ENCODE peak calls at places on chromosome 11, in ten cellular contexts. O is small intestine, W is fibroblast of lung, E is stomach, S is AG04449, F is AG04450, C is cardiac fibroblast, Q is NT2/D1, P is HAP-1, M is brain microvascular endothelial cell. D is an unnamed sample.

GRCh38 chr11:1285876-1286275 is 23.6 kb downstream of the TOLLIP start:
- DNase-seq in O (no peak), W (no peak), E (no peak), S (no peak), F (no peak), C (no peak), Q (no peak), P (no peak), M (no peak), D (no peak)

GRCh38 chr11:128757235-128757711 is 63.4 kb downstream of the FLI1 start:
- DNase-seq in O (peak; percentile 32), W (peak; percentile 19), E (no peak), S (no peak), F (no peak), C (peak; percentile 83), Q (no peak), P (no peak), M (peak; percentile 77), D (no peak)

GRCh38 chr11:7154881-7155344 is 66.1 kb downstream of the RBMXL2 start:
- DNase-seq in O (no peak), W (no peak), E (no peak), S (no peak), F (no peak), C (peak; percentile 46), Q (no peak), P (no peak), M (no peak), D (peak; percentile 15)

GRCh38 chr11:47572715-47573255 is 6.0 kb downstream of the KBTBD4 start:
- DNase-seq in O (no peak), W (no peak), E (no peak), S (no peak), F (no peak), C (peak; percentile 65), Q (no peak), P (no peak), M (no peak), D (no peak)

GRCh38 chr11:111531687-111532364 is 8.7 kb upstream of the LAYN start:
- DNase-seq in O (no peak), W (peak; percentile 94), E (no peak), S (peak; percentile 77), F (peak; percentile 71), C (peak; percentile 94), Q (no peak), P (no peak), M (peak; percentile 92), D (peak; percentile 82)

GRCh38 chr11:84430661-84431060 is 1144.5 kb upstream of the CCDC90B start:
- DNase-seq in O (no peak), W (no peak), E (no peak), S (no peak), F (no peak), C (no peak), Q (no peak), P (no peak), M (no peak), D (no peak)

GRCh38 chr11:78651136-78651775 is 76.6 kb upstream of the NARS2 start:
- DNase-seq in O (no peak), W (no peak), E (no peak), S (no peak), F (no peak), C (no peak), Q (no peak), P (no peak), M (no peak), D (no peak)

GRCh38 chr11:120128392-120129172 is 9.3 kb downstream of the TRIM29 start:
- DNase-seq in O (peak; percentile 92), W (peak; percentile 75), E (no peak), S (peak; percentile 19), F (no peak), C (peak; percentile 2), Q (no peak), P (no peak), M (no peak), D (peak; percentile 10)

GRCh38 chr11:78786086-78786485 is 211.4 kb upstream of the NARS2 start:
- DNase-seq in O (no peak), W (no peak), E (no peak), S (no peak), F (no peak), C (no peak), Q (no peak), P (no peak), M (no peak), D (no peak)

GRCh38 chr11:95444309-95445202 is 213.6 kb upstream of the SESN3 start:
- DNase-seq in O (no peak), W (no peak), E (no peak), S (no peak), F (no peak), C (no peak), Q (no peak), P (no peak), M (no peak), D (no peak)

DNA sequence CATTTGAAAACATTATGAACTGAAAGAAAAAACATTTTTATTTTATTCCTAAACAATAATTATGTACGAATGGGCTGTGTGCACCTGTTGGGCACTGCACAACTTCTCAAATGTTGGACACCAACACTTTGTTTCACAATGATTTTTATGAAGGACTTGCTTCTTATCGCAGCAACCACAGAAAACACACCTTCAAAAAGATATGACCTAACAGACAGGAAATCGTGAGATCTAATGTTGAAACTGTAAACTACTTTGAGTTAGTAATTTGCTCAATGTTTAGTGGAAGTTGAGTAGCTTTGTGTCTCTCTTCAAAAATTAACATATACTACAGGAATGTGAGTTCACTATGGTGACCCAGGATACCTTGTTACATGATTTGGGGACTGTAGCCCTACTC is 98.6 kb downstream of the NXPE2 start:
- DNase-seq in O (no peak), W (no peak), E (no peak), S (no peak), F (no peak), C (no peak), Q (no peak), P (no peak), M (no peak), D (no peak)
- H3K4me3 ChIP-seq in O (no peak overlapping the region), W (no peak overlapping the region), E (no peak overlapping the region), S (no peak overlapping the region), F (no peak overlapping the region), C (no peak overlapping the region), Q (no peak overlapping the region), P (no peak overlapping the region), M (no peak overlapping the region), D (no peak overlapping the region)

GRCh38 chr11:69234740-69235710 is 58.9 kb upstream of the MYEOV start:
- DNase-seq in O (no peak), W (no peak), E (peak; percentile 21), S (no peak), F (no peak), C (no peak), Q (no peak), P (no peak), M (no peak), D (no peak)
- H3K4me3 ChIP-seq in O (no peak overlapping the region), W (no peak overlapping the region), E (no peak overlapping the region), S (no peak overlapping the region), F (no peak overlapping the region), C (no peak overlapping the region), Q (no peak overlapping the region), P (no peak overlapping the region), M (no peak overlapping the region), D (no peak overlapping the region)

DNA sequence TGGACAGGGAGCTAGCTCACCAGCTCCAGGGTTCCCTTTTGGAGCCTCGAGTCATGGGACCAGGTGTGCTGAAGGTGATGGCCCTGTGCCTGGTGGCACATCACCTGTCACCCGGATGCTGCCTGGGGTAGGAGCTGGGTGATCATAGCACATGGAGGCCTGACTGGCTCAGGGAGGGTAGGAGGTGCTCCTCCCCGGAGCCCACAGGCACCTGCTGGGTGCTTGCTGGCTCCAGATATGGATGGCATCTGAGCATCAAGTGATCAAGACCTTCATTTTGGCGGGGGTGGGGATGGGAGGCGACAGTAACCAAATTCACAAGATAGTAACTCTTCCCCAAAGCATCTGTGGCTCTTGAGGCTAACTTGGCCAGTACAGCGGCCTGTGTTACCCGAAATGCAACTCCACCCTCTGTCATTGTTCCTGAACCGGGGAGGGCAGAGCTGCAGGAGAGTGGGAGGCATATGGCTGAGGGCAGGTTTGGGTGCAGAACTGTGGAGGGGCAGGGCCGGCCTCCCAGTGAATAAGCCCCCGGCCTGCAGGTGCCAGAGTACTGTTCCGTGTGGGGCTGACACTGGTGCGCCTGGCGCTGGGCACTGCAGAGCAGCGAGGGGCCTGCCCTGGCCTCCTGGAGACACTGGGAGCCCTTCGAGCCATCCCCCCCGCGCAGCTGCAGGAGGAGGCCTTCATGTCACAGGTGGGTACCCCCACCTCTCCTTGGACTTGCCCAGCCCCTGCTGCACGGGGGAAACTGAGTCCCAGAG is 4.7 kb downstream of the TBC1D10C start:
- DNase-seq in O (no peak), W (no peak), E (no peak), S (no peak), F (no peak), C (no peak), Q (no peak), P (no peak), M (no peak), D (no peak)
- H3K4me3 ChIP-seq in O (no peak overlapping the region), W (no peak overlapping the region), E (no peak overlapping the region), S (no peak overlapping the region), F (no peak overlapping the region), C (no peak overlapping the region), Q (no peak overlapping the region), P (no peak overlapping the region), M (no peak overlapping the region), D (no peak overlapping the region)

GRCh38 chr11:8243458-8243857 is 20.2 kb downstream of the LMO1 start:
- DNase-seq in O (no peak), W (no peak), E (no peak), S (no peak), F (no peak), C (no peak), Q (no peak), P (no peak), M (no peak), D (no peak)

GRCh38 chr11:8242113-8242475 is 21.6 kb downstream of the LMO1 start:
- DNase-seq in O (no peak), W (no peak), E (no peak), S (no peak), F (no peak), C (no peak), Q (peak; percentile 82), P (no peak), M (no peak), D (no peak)

GRCh38 chr11:8239536-8240228 is 24.0 kb downstream of the LMO1 start:
- DNase-seq in O (no peak), W (no peak), E (no peak), S (no peak), F (no peak), C (no peak), Q (no peak), P (no peak), M (no peak), D (no peak)

GRCh38 chr11:8241373-8242112 is 22.1 kb downstream of the LMO1 start:
- DNase-seq in O (no peak), W (no peak), E (no peak), S (no peak), F (no peak), C (no peak), Q (no peak), P (no peak), M (no peak), D (no peak)

DNA sequence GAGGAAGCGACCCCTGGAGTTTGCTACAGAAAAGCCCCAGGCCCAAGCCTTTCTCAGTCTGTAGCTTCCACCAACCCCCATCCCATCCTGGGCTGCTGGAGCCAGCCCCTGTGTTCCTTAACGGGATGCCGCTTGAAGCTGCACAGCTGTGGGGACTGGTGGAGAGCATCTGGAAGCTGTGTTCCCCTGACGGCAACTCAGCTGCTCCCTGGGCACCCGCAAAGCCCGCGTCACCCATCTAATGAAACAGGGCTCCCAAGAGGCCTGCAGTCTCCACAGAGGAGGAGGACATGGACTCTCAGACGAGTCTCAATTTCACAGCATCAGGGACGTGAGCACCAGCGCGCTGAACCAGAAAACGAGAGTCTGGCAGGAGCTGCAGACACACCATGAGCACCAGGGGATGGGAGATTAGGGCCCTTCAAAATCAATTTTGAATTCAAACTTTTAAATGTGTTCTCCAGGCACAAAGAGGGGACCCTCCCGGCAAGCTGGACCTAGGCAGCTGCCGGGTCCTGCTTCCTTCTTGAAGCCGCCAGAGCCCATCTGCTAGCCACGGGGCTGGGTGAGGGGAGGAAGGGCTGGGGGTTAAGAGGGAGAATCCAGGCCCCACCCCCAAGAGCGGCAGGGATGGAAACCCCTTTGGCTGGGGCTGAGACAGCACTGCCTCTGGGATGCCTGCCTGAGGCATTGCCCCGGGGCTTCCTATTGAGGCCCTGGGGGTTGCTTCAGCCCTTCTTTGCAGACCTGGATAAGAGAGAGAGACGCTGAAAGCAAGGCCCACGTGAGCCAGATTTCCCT is 21.0 kb downstream of the LMO1 start:
- DNase-seq in O (no peak), W (no peak), E (no peak), S (no peak), F (no peak), C (no peak), Q (no peak), P (no peak), M (no peak), D (no peak)
- H3K4me3 ChIP-seq in O (no peak overlapping the region), W (no peak overlapping the region), E (no peak overlapping the region), S (no peak overlapping the region), F (no peak overlapping the region), C (no peak overlapping the region), Q (peak overlapping the region; percentile 0), P (no peak overlapping the region), M (no peak overlapping the region), D (no peak overlapping the region)

D was measured in skeletal muscle cell.